ENCODE peak calls at places on chromosomes 13 and 19, in four cellular contexts. B is tibial nerve; M is NCI-H446; D is stimulated activated CD4-positive, alpha-beta T cell treated with anti-CD3 and anti-CD28 coated beads, TNF-alpha, amount 100 ng/mL, for 24 hours. J is an unnamed sample.

GRCh38 chr13:29924482-29924884 is 74.1 kb upstream of the UBL3 start:
- DNase-seq in B (no peak), M (no peak), D (no peak), J (no peak)

GRCh38 chr19:45076029-45076850 is at the start of gene ZNF296:
- DNase-seq in B (peak; percentile 30), M (peak; percentile 82), D (peak; percentile 85), J (no peak)

GRCh38 chr19:39845621-39846175 is 481 bp downstream of the FBL start:
- DNase-seq in B (no peak), M (peak; percentile 25), D (no peak), J (no peak)

GRCh38 chr19:57314146-57314545 is 6.1 kb upstream of the ZNF543 start:
- DNase-seq in B (no peak), M (no peak), D (no peak), J (no peak)

GRCh38 chr13:106617561-106617960 is 49.6 kb upstream of the ARGLU1 start:
- DNase-seq in B (no peak), M (no peak), D (no peak), J (no peak)

GRCh38 chr19:53824134-53824611 is at the start of gene NLRP12:
- DNase-seq in B (peak; percentile 39), M (no peak), D (no peak), J (no peak)

GRCh38 chr13:97753942-97754670 is 199.4 kb upstream of the IPO5 start:
- DNase-seq in B (no peak), M (no peak), D (no peak), J (no peak)

GRCh38 chr19:33382006-33382405 is 8.5 kb downstream of the CEBPG start:
- DNase-seq in B (no peak), M (no peak), D (no peak), J (no peak)

GRCh38 chr19:35272122-35272715 is 3.5 kb downstream of the USF2 start:
- DNase-seq in B (no peak), M (no peak), D (no peak), J (no peak)

GRCh38 chr19:23596872-23597271 is 90.1 kb downstream of the ZNF675 start:
- DNase-seq in B (no peak), M (no peak), D (no peak), J (no peak)

GRCh38 chr13:113981201-113981605 is 7.3 kb upstream of the C13orf46 start:
- DNase-seq in B (peak; percentile 73), M (peak; percentile 41), D (no peak), J (peak; percentile 67)

GRCh38 chr13:113029487-113030258 is 60.7 kb downstream of the MCF2L start:
- DNase-seq in B (no peak), M (no peak), D (peak; percentile 53), J (no peak)

GRCh38 chr19:4063369-4064072 is 3.2 kb downstream of the ZBTB7A start:
- DNase-seq in B (no peak), M (no peak), D (no peak), J (no peak)

GRCh38 chr19:55340784-55341147 is 1.1 kb downstream of the KMT5C start:
- DNase-seq in B (no peak), M (no peak), D (no peak), J (no peak)

GRCh38 chr19:4115050-4115817 is 8.7 kb downstream of the MAP2K2 start:
- DNase-seq in B (no peak), M (no peak), D (peak; percentile 50), J (no peak)

GRCh38 chr19:8138201-8138600 is 11.2 kb downstream of the FBN3 start:
- DNase-seq in B (no peak), M (no peak), D (no peak), J (no peak)

GRCh38 chr13:55001881-55002280 is 1973.3 kb downstream of the OLFM4 start:
- DNase-seq in B (no peak), M (no peak), D (no peak), J (no peak)

GRCh38 chr13:109704771-109705628 is 81.4 kb downstream of the IRS2 start:
- DNase-seq in B (peak; percentile 53), M (no peak), D (no peak), J (no peak)

GRCh38 chr19:34667349-34668076 is 9.4 kb downstream of the SCGB2B2 start:
- DNase-seq in B (no peak), M (no peak), D (no peak), J (peak; percentile 45)

GRCh38 chr19:51329411-51329810 is 12.5 kb downstream of the VSIG10L start:
- DNase-seq in B (no peak), M (no peak), D (no peak), J (no peak)